ENCODE peak calls at places on chromosomes 5 and 9, in four cellular contexts. G is left lung, Q is cardiac muscle cell, X is lung. R is an unnamed sample.

GRCh38 chr5:94694671-94695070 is 76.2 kb downstream of the SLF1 start:
- DNase-seq in Q (no peak), X (no peak), G (no peak), R (no peak)

GRCh38 chr9:72726951-72727350 is 205.5 kb downstream of the TMC1 start:
- DNase-seq in G (no peak), Q (peak; percentile 23), X (no peak), R (no peak)

GRCh38 chr5:149913449-149914419 is 30.9 kb downstream of the PDE6A start:
- DNase-seq in X (no peak), Q (no peak), G (no peak), R (no peak)

GRCh38 chr5:160262665-160263064 is 33.4 kb downstream of the FABP6 start:
- DNase-seq in Q (peak; percentile 25), G (no peak), X (no peak), R (no peak)

GRCh38 chr5:16467363-16468219 is 2.0 kb upstream of the ZNF622 start:
- DNase-seq in X (no peak), G (no peak), Q (peak; percentile 30), R (no peak)

GRCh38 chr9:995776-996175 is 19.3 kb downstream of the DMRT3 start:
- DNase-seq in Q (no peak), G (no peak), X (no peak), R (no peak)

GRCh38 chr9:99054581-99054980 is 50.3 kb upstream of the TGFBR1 start:
- DNase-seq in X (no peak), Q (no peak), G (no peak), R (no peak)

GRCh38 chr9:68705636-68706578 is 867 bp downstream of the PIP5K1B start:
- DNase-seq in G (peak; percentile 81), Q (peak; percentile 12), X (no peak), R (peak; percentile 78)

GRCh38 chr5:95939465-95939864 is 22.2 kb downstream of the ELL2 start:
- DNase-seq in G (no peak), X (no peak), Q (no peak), R (no peak)

GRCh38 chr9:22817181-22817580 is 370.6 kb downstream of the DMRTA1 start:
- DNase-seq in Q (no peak), G (no peak), X (no peak), R (no peak)

GRCh38 chr5:138702166-138702826 is 50.9 kb upstream of the CTNNA1 start:
- DNase-seq in G (no peak), Q (no peak), X (no peak), R (no peak)

DNA sequence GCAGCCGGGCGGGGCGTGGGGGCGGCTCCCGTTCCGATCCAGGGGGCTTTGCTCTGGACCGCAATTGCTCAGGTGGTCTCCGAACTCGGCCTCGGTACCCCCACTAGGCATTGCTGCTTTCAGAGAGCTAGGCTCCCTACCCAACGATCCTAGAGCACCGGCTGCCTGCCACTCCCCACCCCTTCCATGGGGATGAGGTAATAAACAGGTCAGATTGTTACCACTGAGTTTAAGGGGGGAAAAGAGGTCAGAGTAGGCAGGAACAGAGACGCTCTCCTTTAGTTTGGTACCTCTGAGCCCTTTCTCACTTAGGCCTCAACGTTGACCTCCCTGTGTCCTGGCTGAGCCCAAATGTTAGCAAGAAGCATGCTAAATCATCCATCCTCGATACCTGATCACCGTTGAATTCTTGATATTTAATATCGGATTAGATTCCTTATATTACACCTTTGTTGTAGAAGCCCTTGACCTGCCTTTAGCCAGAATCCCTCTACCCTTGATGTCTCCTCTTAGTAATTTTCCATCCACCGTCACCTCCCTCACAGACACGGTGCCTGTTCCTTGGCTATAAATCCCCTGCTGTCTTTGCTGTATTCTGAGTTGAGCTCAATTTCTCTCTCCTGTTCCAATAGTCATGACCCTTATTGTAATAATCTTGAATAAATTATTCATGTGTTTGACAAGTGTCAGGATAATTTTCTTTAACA is 588 bp upstream of the PLPP1 start:
- DNase-seq in Q (no peak), G (no peak), X (no peak), R (no peak)
- H3K4me1 ChIP-seq in Q (peaks cover 6% of the 10 kb centered on the region), G (no peaks in the 10 kb centered on the region), X (peaks cover 10% of the 10 kb centered on the region), R (no peaks in the 10 kb centered on the region)

GRCh38 chr9:35906923-35907699 is 1.1 kb downstream of the HRCT1 start:
- DNase-seq in Q (peak; percentile 96), X (peak; percentile 85), G (no peak), R (peak; percentile 82)
- H3K4me3 ChIP-seq in Q (no peak overlapping the region), X (no peak overlapping the region), G (no peak overlapping the region), R (no peak overlapping the region)

DNA sequence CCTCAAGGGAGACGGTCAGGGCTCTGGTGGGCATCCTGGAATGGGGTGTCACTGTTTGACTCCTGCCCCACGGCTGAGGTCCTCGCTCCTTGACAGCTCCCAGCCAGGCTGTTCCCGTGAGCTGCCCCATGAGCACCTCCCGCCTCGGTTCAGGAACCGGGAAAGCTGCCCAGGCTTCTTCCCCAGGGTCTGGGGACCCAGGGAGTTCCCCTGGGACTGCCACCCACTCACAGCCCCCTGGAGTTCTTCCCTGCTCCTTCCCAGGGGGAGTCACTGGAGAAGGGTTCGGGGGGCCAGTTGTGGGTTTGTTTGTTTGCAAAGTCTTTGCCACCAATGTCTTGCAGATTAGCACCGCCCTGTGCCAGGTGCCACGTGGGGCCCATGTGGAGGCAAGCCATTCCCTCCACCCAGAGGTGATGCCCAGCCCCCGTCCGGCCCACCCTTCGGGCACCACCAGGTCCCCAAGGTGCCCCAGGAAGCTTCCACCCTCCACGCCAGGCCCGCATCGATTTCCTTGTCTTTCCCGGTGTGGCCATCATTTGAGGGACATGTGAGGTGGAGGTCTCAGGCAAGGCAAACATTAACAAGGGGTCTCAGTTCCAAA is 1.3 kb downstream of the PLPP7 start:
- DNase-seq in Q (no peak), G (no peak), X (no peak), R (no peak)
- H3K27ac ChIP-seq in Q (peak overlapping the region; percentile 77), G (no peak overlapping the region), X (peak overlapping the region; percentile 95), R (no peak overlapping the region)

GRCh38 chr9:12812710-12813109 is 37.9 kb downstream of the LURAP1L start:
- DNase-seq in X (no peak), Q (no peak), G (no peak), R (no peak)
- H3K4me1 ChIP-seq in X (peaks cover 3% of the 10 kb centered on the region), Q (no peaks in the 10 kb centered on the region), G (peaks cover 12% of the 10 kb centered on the region), R (peaks cover 2% of the 10 kb centered on the region)

DNA sequence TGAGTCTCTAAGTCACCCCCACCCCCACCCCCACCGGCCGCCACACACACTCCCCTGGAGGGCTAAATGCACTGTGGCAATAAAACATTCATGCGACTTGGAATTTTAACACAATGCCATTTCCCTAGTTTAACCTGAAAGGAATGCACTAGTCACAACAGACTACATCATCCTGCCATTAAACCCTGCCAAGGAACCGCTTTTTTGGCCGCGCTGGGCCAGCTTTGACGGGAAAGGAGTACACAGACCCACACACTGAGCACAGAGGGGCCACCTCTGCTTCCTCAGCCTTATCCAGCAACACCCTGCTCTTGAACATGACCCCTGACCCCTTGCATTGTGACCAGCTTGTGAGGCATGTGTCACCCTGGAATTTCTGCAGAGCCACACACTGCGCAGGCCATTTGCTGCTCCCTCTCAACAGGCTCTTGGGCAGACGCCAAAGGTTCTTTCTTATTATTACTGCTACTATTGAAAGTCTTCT is 165.3 kb downstream of the BNC2 start:
- DNase-seq in Q (peak; percentile 97), X (peak; percentile 77), G (peak; percentile 69), R (peak; percentile 94)
- H3K4me3 ChIP-seq in Q (no peak overlapping the region), X (no peak overlapping the region), G (no peak overlapping the region), R (peak overlapping the region; percentile 78)

GRCh38 chr9:26437056-26437711 is 455.4 kb downstream of the CAAP1 start:
- DNase-seq in X (no peak), Q (no peak), G (no peak), R (no peak)
- H3K27ac ChIP-seq in X (no peak overlapping the region), Q (no peak overlapping the region), G (no peak overlapping the region), R (no peak overlapping the region)

GRCh38 chr9:21482213-21482612 is at the start of gene IFNE:
- DNase-seq in X (no peak), G (no peak), Q (no peak), R (no peak)
- H3K4me1 ChIP-seq in X (no peaks in the 10 kb centered on the region), G (no peaks in the 10 kb centered on the region), Q (no peaks in the 10 kb centered on the region), R (no peaks in the 10 kb centered on the region)

DNA sequence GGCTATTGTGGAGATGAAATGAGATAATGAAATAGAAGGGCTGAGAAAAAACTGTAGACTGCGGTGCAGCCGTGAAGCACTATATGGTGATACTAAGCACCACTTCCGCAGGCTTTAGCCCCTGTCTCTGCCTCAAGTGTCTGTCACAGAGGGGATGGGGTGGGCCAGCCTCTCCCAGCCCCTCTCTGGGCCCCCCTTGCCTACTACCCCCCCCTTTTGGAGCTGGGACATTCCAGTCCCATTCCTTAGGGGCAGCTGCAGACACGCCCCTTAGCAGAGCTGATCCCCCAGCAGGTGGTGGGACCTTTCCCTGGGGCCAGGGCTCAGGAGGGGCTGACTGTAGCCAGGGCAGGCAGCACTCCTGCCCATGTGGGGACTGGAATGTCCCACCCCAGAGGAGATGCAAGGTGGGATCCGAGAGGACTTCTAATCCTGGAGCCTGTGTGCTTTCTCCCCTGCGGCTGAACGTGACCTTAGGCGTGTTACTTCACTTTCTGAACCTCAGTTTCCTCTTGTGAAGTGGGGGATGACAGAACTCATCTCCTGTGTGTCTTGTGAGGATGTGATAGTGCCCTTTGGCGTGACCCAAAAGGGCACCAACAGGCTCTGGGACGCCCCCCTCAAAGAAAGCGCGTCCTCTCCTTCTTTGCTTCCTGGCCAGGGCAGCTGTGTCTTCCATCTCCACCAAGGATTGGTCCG is 2.0 kb downstream of the N4BP3 start:
- DNase-seq in X (no peak), G (no peak), Q (no peak), R (no peak)
- H3K4me3 ChIP-seq in X (peak overlapping the region; percentile 74), G (peak overlapping the region; percentile 56), Q (no peak overlapping the region), R (no peak overlapping the region)

GRCh38 chr5:143208781-143209510 is 194.5 kb downstream of the NR3C1 start:
- DNase-seq in X (no peak), Q (no peak), G (no peak), R (no peak)

GRCh38 chr5:143207563-143208364 is 195.7 kb downstream of the NR3C1 start:
- DNase-seq in G (no peak), Q (no peak), X (no peak), R (no peak)

GRCh38 chr5:143209881-143210395 is 193.5 kb downstream of the NR3C1 start:
- DNase-seq in Q (no peak), G (no peak), X (no peak), R (no peak)

GRCh38 chr5:143207058-143207457 is 196.4 kb downstream of the NR3C1 start:
- DNase-seq in Q (no peak), X (no peak), G (no peak), R (no peak)

GRCh38 chr5:143208365-143208641 is 195.2 kb downstream of the NR3C1 start:
- DNase-seq in Q (no peak), G (no peak), X (no peak), R (no peak)
- H3K27ac ChIP-seq in Q (no peak overlapping the region), G (no peak overlapping the region), X (no peak overlapping the region), R (no peak overlapping the region)